ENCODE peak calls at places on chromosomes 12 and 14, in five cellular contexts. U is HepG2, M is K562, C is H1, A is GM12878. W is an unnamed sample.

GRCh38 chr12:25034676-25035075 is 85.8 kb upstream of the BCAT1 start:
- DNase-seq in C (no peak), U (no peak), M (no peak), A (no peak), W (no peak)

GRCh38 chr14:54572316-54572715 is 5.4 kb downstream of the SAMD4A start:
- DNase-seq in M (no peak), C (no peak), A (no peak), U (peak), W (peak)

GRCh38 chr12:43100231-43100630 is 451.8 kb downstream of the ADAMTS20 start:
- DNase-seq in U (no peak), A (no peak), C (no peak), M (no peak), W (no peak)

GRCh38 chr12:100279159-100279558 is 12.2 kb downstream of the SCYL2 start:
- DNase-seq in C (peak), M (no peak), A (no peak), U (no peak), W (peak)

GRCh38 chr12:8544295-8544694 is 3.6 kb upstream of the CLEC4E start:
- DNase-seq in C (peak), U (peak), M (peak), A (peak), W (peak)

GRCh38 chr12:32012249-32012785 is 53.1 kb downstream of the RESF1 start:
- DNase-seq in M (no peak), A (no peak), C (no peak), U (no peak), W (no peak)

GRCh38 chr14:73771848-73772705 is 57.9 kb upstream of the PNMA1 start:
- DNase-seq in C (peak), A (peak), M (peak), U (peak), W (peak)

GRCh38 chr12:124861492-124861891 is 2.2 kb downstream of the SCARB1 start:
- DNase-seq in U (no peak), A (peak), C (no peak), M (peak), W (peak)

GRCh38 chr12:65585648-65586420 is 238.4 kb upstream of the HMGA2 start:
- DNase-seq in C (no peak), U (no peak), M (no peak), A (no peak), W (no peak)

GRCh38 chr14:102221026-102221425 is 81.3 kb downstream of the WDR20 start:
- DNase-seq in A (no peak), U (no peak), C (peak), M (no peak), W (peak)

GRCh38 chr14:68253878-68254528 is 434.4 kb downstream of the RAD51B start:
- DNase-seq in U (no peak), M (no peak), A (no peak), C (no peak), W (peak)

GRCh38 chr14:68255697-68256178 is 436.2 kb downstream of the RAD51B start:
- DNase-seq in M (no peak), A (no peak), C (no peak), U (no peak), W (no peak)

GRCh38 chr14:68253381-68253780 is 433.8 kb downstream of the RAD51B start:
- DNase-seq in U (no peak), M (no peak), C (no peak), A (no peak), W (no peak)

GRCh38 chr14:68257969-68258368 is 438.4 kb downstream of the RAD51B start:
- DNase-seq in C (no peak), U (no peak), M (no peak), A (no peak), W (no peak)

GRCh38 chr14:68254669-68255527 is 435.3 kb downstream of the RAD51B start:
- DNase-seq in C (no peak), U (peak), M (no peak), A (no peak), W (no peak)
- TF ChIP-seq CREB1 in C (no peak), U (no peak), M (no peak), A (no peak), W (no peak)

GRCh38 chr12:126937431-126937830 is 1329.5 kb upstream of the TMEM132C start:
- DNase-seq in U (no peak), A (no peak), M (no peak), C (no peak), W (no peak)

GRCh38 chr12:126932156-126932555 is 1334.8 kb upstream of the TMEM132C start:
- DNase-seq in M (no peak), C (no peak), U (no peak), A (no peak), W (no peak)

GRCh38 chr12:126930234-126930633 is 1336.7 kb upstream of the TMEM132C start:
- DNase-seq in M (no peak), C (no peak), A (no peak), U (no peak), W (no peak)

GRCh38 chr12:126936181-126936851 is 1330.7 kb upstream of the TMEM132C start:
- DNase-seq in C (no peak), M (no peak), A (peak), U (no peak), W (no peak)

DNA sequence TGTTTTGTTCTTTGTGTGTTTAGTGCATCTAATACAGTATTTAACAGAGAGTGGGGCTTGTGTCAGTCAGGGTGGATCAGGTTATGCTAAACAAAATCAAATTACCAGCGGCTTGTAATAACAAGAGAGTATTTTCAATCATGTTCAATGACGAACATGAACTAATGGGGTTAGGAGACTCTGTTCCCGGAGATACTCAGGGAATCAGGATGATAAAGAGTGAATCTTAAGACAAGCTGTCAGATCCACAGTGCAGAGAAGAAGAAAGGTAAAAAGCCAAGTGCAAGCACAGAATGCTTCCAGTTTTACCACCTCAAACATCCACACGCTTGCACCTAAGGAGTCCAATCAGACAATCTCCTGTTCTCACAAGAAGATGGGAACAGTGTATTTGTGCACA is 1331.5 kb upstream of the TMEM132C start:
- DNase-seq in M (no peak), C (no peak), U (no peak), A (no peak), W (no peak)
- TF ChIP-seq POLR2AphosphoS5 in M (no peak), C (no peak), U (no peak), A (no peak), W (no peak)

DNA sequence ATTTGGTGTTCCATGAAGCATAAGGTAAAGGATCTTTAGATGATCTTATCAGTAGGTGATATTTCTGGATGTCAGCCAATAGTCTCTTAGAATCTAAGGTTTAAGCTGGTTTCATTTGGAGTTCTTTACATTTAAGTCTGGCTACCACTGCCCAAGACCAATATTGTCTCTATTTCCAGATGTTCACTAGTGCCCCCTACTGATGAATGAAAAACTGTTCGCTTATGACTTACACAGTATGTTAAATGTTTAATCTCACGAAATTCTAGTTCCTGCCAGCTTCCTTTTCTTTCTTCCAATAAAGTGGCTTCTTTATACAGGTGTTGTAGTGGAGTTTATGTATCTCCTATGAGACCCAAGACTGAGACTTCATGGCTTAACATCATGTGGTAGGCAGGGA is 31.8 kb upstream of the MIS18BP1 start:
- DNase-seq in U (no peak), A (no peak), M (no peak), C (no peak), W (peak)
- TF ChIP-seq CREB1 in U (no peak), A (no peak), M (no peak), C (no peak), W (no peak)

GRCh38 chr12:116406529-116406928 is 129.0 kb upstream of the MED13L start:
- DNase-seq in A (no peak), C (peak), U (peak), M (peak), W (peak)
- TF ChIP-seq POLR2AphosphoS5 in A (no peak), C (no peak), U (no peak), M (no peak), W (no peak)

GRCh38 chr14:93281937-93282336 is 50.9 kb downstream of the BTBD7 start:
- DNase-seq in C (no peak), M (no peak), A (no peak), U (no peak), W (no peak)

GRCh38 chr14:93271111-93271510 is 61.7 kb downstream of the BTBD7 start:
- DNase-seq in C (no peak), U (no peak), M (no peak), A (no peak), W (no peak)

GRCh38 chr14:93274055-93274806 is 58.6 kb downstream of the BTBD7 start:
- DNase-seq in C (no peak), U (no peak), A (no peak), M (no peak), W (no peak)

GRCh38 chr14:93280743-93281142 is 52.1 kb downstream of the BTBD7 start:
- DNase-seq in C (no peak), M (no peak), A (no peak), U (peak), W (no peak)

DNA sequence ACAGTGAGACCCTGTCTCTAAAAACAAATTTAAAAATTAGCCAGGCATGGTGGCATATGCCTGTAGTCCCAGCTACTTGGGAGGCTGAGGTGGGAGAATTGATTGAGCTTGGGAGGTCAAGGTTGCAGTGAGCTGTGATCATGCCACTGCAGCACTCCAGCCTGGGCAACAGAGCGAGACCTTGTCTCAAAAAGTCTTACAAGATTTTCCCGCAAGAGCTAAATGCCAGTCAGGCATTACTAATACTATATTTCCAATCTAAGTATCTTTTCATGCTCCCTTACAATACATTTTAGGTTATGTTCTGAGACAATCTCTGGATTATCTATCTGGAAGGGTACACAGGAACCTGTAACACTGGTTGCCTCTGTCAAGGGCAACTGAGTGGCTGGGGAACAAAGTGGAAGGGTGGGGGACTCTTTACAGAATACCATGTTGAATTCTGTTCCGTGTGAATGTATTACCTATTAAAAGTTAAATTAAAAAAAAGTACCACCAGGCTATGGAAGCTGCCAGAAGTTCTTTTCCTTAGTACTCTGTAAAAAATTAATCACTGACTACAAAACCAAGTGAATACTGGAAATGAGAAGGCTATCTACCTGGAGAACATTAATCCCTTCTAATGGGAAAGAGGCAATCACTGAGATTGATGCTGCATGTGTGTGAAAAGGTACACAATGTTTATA is 56.7 kb downstream of the BTBD7 start:
- DNase-seq in A (no peak), M (no peak), U (no peak), C (no peak), W (no peak)
- TF ChIP-seq CREB1 in A (no peak), M (no peak), U (no peak), C (no peak), W (no peak)

GRCh38 chr12:113090740-113091139 is 34.2 kb downstream of the DTX1 start:
- DNase-seq in M (no peak), C (no peak), U (no peak), A (no peak), W (no peak)

GRCh38 chr12:113091506-113091905 is 35.0 kb downstream of the DTX1 start:
- DNase-seq in U (no peak), C (no peak), A (no peak), M (no peak), W (no peak)

GRCh38 chr12:113093409-113094101 is 37.0 kb downstream of the DTX1 start:
- DNase-seq in C (no peak), A (no peak), U (no peak), M (no peak), W (no peak)

GRCh38 chr12:113094738-113095137 is 38.2 kb downstream of the DTX1 start:
- DNase-seq in C (no peak), M (no peak), A (no peak), U (no peak), W (no peak)

GRCh38 chr12:113092478-113093408 is 36.2 kb downstream of the DTX1 start:
- DNase-seq in A (no peak), M (peak), U (no peak), C (peak), W (peak)
- TF ChIP-seq POLR2AphosphoS5 in A (no peak), M (no peak), U (no peak), C (no peak), W (no peak)